ENCODE peak calls at places on chromosomes 16 and 17, in six cellular contexts. R is uterus, V is SK-N-SH, C is aorta, F is stomach, E is A673. J is an unnamed sample. For H3K4me1, the result is how much of the 10 kb centered on the place peaks cover.

GRCh38 chr17:68296217-68297140 is 5.2 kb downstream of the ARSG start:
- DNase-seq in F (peak), R (no peak), V (no peak), C (no peak), E (no peak), J (no peak)

GRCh38 chr17:41178843-41179616 is 1.0 kb upstream of the KRTAP4-2 start:
- DNase-seq in R (no peak), F (no peak), E (no peak), V (no peak), C (no peak), J (no peak)

GRCh38 chr17:61235821-61236197 is 163.8 kb upstream of the TBX2 start:
- DNase-seq in R (no peak), C (no peak), V (no peak), F (no peak), E (no peak), J (no peak)

GRCh38 chr17:61305024-61305423 is 94.6 kb upstream of the TBX2 start:
- DNase-seq in R (no peak), V (no peak), F (no peak), E (no peak), C (no peak), J (peak)

GRCh38 chr16:82439678-82440293 is 187.0 kb upstream of the CDH13 start:
- DNase-seq in R (no peak), E (peak), V (peak), C (no peak), F (no peak), J (peak)

GRCh38 chr17:80871341-80871740 is 120.3 kb upstream of the CHMP6 start:
- DNase-seq in E (no peak), F (no peak), R (no peak), V (no peak), C (no peak), J (no peak)

GRCh38 chr16:54821731-54822130 is 108.9 kb upstream of the IRX5 start:
- DNase-seq in E (no peak), R (no peak), C (no peak), F (no peak), V (no peak), J (no peak)

GRCh38 chr17:18261146-18261515 is 669 bp downstream of the MIEF2 start:
- DNase-seq in E (no peak), R (peak), V (peak), F (peak), C (peak), J (peak)

GRCh38 chr16:70715860-70716357 is 30.1 kb upstream of the MTSS2 start:
- DNase-seq in E (peak), V (peak), C (no peak), R (peak), F (no peak), J (no peak)

GRCh38 chr17:45946841-45947256 is 52.2 kb upstream of the STH start:
- DNase-seq in F (no peak), R (no peak), E (peak), V (no peak), C (no peak), J (no peak)

GRCh38 chr17:44074231-44074910 is 3.8 kb downstream of the G6PC3 start:
- DNase-seq in F (no peak), C (no peak), V (no peak), E (no peak), R (no peak), J (peak)

GRCh38 chr17:44069974-44070454 is 521 bp upstream of the G6PC3 start:
- DNase-seq in V (no peak), F (no peak), E (peak), R (no peak), C (no peak), J (peak)

GRCh38 chr17:44071772-44072171 is 1.2 kb downstream of the G6PC3 start:
- DNase-seq in E (no peak), R (no peak), F (no peak), C (no peak), V (no peak), J (peak)

GRCh38 chr17:44070455-44071197 is at the start of gene G6PC3:
- DNase-seq in E (peak), R (peak), C (peak), F (peak), V (peak), J (peak)

GRCh38 chr17:44071198-44071520 is 624 bp downstream of the G6PC3 start:
- DNase-seq in R (no peak), E (no peak), V (no peak), C (no peak), F (no peak), J (no peak)
- H3K4me1 ChIP-seq in R (under half), E (under half), V (under half), C (under half), F (under half), J (under half)

GRCh38 chr17:65287040-65287439 is 149.9 kb downstream of the RGS9 start:
- DNase-seq in R (no peak), F (no peak), V (no peak), C (no peak), E (no peak), J (peak)

GRCh38 chr17:65278050-65278819 is 141.1 kb downstream of the RGS9 start:
- DNase-seq in V (peak), C (no peak), R (peak), F (peak), E (peak), J (peak)

GRCh38 chr17:65279456-65279855 is 142.3 kb downstream of the RGS9 start:
- DNase-seq in C (no peak), F (no peak), R (no peak), E (no peak), V (no peak), J (peak)

GRCh38 chr17:65278820-65279184 is 141.6 kb downstream of the RGS9 start:
- DNase-seq in V (no peak), C (no peak), F (no peak), E (no peak), R (no peak), J (no peak)

DNA sequence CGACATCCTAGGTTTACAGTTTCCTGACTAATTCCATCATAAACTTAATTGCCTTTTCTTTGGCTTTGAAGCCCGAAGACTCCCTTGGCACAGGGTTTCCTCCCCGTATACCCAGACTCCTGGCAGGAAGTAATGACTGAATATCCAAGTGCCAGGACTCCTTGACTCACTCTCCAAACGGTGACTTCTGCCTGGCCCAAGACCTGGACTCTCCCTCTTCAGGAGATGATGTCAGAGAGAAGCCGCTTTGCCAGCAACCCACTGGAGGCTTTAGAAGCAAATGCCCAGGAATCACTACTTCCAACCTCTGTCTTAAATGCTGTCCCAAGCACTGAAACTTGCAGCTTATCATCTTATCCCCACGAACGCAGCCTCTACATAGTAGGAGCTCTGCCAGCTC is 146.5 kb downstream of the RGS9 start:
- DNase-seq in V (no peak), C (peak), E (no peak), R (no peak), F (no peak), J (peak)
- H3K27ac ChIP-seq in V (no peak), C (no peak), E (no peak), R (no peak), F (no peak), J (no peak)

DNA sequence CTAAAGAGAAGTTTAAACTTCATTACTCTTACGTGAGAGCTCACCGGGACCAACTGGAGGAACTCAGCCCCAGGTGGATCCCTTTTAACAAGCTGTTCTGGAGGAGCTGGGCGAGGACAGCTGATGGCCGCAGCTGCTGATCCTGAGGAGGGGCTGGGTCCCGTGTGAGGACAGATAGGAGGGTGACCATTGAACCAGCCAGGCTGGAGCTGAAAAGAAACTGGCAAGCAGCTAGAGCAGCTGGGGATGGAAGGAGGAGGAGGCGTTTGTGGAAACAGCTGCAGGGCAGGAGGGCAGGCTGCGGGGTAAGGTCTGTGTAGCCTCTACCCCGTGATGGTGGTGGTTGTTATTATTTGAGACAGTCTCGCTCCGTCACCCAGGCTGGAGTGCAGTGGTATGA is 119.5 kb downstream of the AATF start:
- DNase-seq in C (no peak), R (no peak), E (no peak), F (peak), V (no peak), J (peak)
- H3K4me3 ChIP-seq in C (no peak), R (no peak), E (no peak), F (no peak), V (no peak), J (no peak)

DNA sequence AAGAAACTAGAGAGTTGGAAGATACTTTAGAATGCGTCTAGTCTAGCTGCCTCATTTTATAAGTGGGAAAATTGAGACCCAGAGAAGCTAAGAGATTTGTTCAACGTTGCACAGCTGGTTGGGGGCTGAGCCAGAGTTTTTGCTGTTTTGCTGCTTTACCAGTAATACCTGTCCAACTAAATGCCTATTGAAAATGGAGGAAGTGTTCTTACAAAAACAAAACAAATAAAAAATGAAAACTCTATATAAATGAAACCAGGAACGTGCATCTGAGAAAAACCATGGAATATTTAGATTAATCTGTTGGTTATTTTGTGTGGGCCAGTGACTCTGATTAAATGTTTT is 13.8 kb downstream of the NLK start:
- DNase-seq in R (no peak), C (no peak), F (no peak), E (no peak), V (no peak), J (no peak)
- H3K4me1 ChIP-seq in R (under half), C (under half), F (under half), E (under half), V (under half), J (under half)

GRCh38 chr17:7207120-7208001 is 12.3 kb downstream of the DLG4 start:
- DNase-seq in E (peak), V (no peak), R (peak), C (no peak), F (no peak), J (no peak)
- H3K27ac ChIP-seq in E (peak), V (no peak), R (peak), C (no peak), F (no peak), J (peak)

DNA sequence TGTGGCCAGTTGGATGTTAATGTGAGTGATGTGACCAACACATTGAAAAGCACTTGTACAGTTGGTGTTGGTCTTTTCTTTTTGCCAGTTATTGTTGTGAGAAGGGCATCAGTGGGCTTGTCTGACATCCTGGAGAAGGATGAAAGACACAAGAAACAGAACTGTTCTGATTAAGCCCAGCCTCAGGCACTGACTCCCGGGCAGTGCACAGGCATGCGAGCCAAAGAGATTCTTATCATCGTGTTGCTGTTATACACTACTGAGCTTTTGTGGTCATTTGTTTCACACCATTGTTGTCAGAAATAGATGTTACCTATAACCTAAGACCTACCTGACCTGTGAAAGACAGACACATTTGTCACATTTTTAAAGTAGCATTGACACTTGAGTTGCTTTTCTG is 236.8 kb upstream of the CA10 start:
- DNase-seq in E (no peak), C (no peak), F (no peak), R (no peak), V (peak), J (no peak)
- H3K4me3 ChIP-seq in E (no peak), C (no peak), F (no peak), R (no peak), V (no peak), J (no peak)

GRCh38 chr17:58503876-58504275 is 10.6 kb downstream of the MTMR4 start:
- DNase-seq in V (no peak), E (no peak), R (no peak), C (no peak), F (no peak), J (no peak)

GRCh38 chr17:58507123-58507634 is 7.3 kb downstream of the MTMR4 start:
- DNase-seq in R (no peak), V (no peak), E (no peak), C (no peak), F (no peak), J (no peak)

GRCh38 chr17:58501451-58501850 is 13.0 kb downstream of the MTMR4 start:
- DNase-seq in F (no peak), V (no peak), E (no peak), R (no peak), C (no peak), J (peak)

GRCh38 chr17:58506354-58507080 is 7.9 kb downstream of the MTMR4 start:
- DNase-seq in R (no peak), V (no peak), F (no peak), E (no peak), C (no peak), J (no peak)

DNA sequence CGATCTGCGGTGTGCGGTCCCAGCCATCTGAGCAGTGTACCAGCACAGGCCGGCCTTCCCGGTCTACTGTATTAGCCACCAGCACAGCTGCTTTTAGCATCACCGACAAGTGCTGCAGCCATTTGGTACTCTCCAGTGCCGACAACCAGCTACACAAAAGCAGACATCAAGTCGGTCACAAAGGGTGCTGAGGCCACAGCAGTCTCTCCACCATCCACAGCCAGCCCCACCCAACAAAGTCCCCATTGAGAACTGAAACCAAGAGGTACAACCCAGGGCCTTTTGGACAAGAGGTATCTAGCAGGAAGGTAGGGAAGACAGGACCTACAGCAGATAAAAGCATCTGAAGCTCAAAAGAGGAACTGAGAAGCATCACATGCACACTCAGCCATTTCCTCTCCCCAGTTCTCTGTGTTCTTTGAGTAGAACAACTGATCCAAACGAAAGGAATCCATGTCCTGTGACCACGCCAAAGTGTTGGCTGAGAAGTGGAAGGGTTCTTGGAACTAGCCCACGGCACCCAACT is 9.5 kb downstream of the MTMR4 start:
- DNase-seq in C (no peak), V (no peak), F (no peak), E (no peak), R (no peak), J (peak)
- H3K4me1 ChIP-seq in C (under half), V (under half), F (under half), E (under half), R (under half), J (under half)

GRCh38 chr16:65524997-65525396 is 403.1 kb upstream of the CDH11 start:
- DNase-seq in F (no peak), E (no peak), R (no peak), C (peak), V (no peak), J (no peak)
- H3K27ac ChIP-seq in F (no peak), E (no peak), R (no peak), C (no peak), V (no peak), J (no peak)

J was measured in endodermal cell.